ENCODE peak calls at places on chromosome 22, in six cellular contexts. P is adrenal gland, K is keratinocyte, X is small intestine, Y is uterus, R is fibroblast of lung. G is an unnamed sample.

GRCh38 chr22:41052661-41053490 is 39.5 kb upstream of the EP300 start:
- DNase-seq in P (peak; percentile 20), K (no peak), X (peak; percentile 78), Y (no peak), R (peak; percentile 76), G (no peak)

GRCh38 chr22:25067851-25068421 is 115.4 kb downstream of the KIAA1671 start:
- DNase-seq in P (peak; percentile 84), K (no peak), X (peak; percentile 54), Y (no peak), R (no peak), G (no peak)

GRCh38 chr22:27843441-27843840 is 41.9 kb upstream of the MN1 start:
- DNase-seq in P (no peak), K (no peak), X (no peak), Y (peak; percentile 12), R (no peak), G (no peak)

GRCh38 chr22:31897842-31898241 is 46.5 kb upstream of the YWHAH start:
- DNase-seq in P (no peak), K (no peak), X (no peak), Y (no peak), R (no peak), G (no peak)

GRCh38 chr22:43315687-43316217 is 27.4 kb downstream of the SCUBE1 start:
- DNase-seq in P (no peak), K (no peak), X (no peak), Y (no peak), R (no peak), G (no peak)

GRCh38 chr22:25903294-25903693 is 161.3 kb downstream of the MYO18B start:
- DNase-seq in P (no peak), K (no peak), X (no peak), Y (no peak), R (no peak), G (no peak)

GRCh38 chr22:39839917-39840510 is 53.5 kb downstream of the ENTHD1 start:
- DNase-seq in P (no peak), K (no peak), X (peak; percentile 22), Y (no peak), R (no peak), G (no peak)

GRCh38 chr22:49963647-49964026 is 3.1 kb downstream of the PIM3 start:
- DNase-seq in P (peak; percentile 48), K (no peak), X (no peak), Y (no peak), R (no peak), G (peak; percentile 25)

GRCh38 chr22:32578752-32579151 is 104.1 kb downstream of the FBXO7 start:
- DNase-seq in P (no peak), K (no peak), X (no peak), Y (no peak), R (no peak), G (no peak)

GRCh38 chr22:19495562-19496323 is 16.0 kb downstream of the CDC45 start:
- DNase-seq in P (no peak), K (no peak), X (no peak), Y (no peak), R (no peak), G (no peak)

GRCh38 chr22:38618258-38618657 is 37.9 kb downstream of the FAM227A start:
- DNase-seq in P (no peak), K (no peak), X (no peak), Y (no peak), R (no peak), G (no peak)

GRCh38 chr22:38613588-38613987 is 42.6 kb downstream of the FAM227A start:
- DNase-seq in P (no peak), K (no peak), X (no peak), Y (no peak), R (no peak), G (no peak)

GRCh38 chr22:38612217-38613006 is 42.4 kb upstream of the DMC1 start:
- DNase-seq in P (no peak), K (no peak), X (no peak), Y (no peak), R (no peak), G (peak; percentile 14)

GRCh38 chr22:38611559-38611958 is 41.6 kb upstream of the DMC1 start:
- DNase-seq in P (no peak), K (no peak), X (no peak), Y (no peak), R (no peak), G (no peak)

DNA sequence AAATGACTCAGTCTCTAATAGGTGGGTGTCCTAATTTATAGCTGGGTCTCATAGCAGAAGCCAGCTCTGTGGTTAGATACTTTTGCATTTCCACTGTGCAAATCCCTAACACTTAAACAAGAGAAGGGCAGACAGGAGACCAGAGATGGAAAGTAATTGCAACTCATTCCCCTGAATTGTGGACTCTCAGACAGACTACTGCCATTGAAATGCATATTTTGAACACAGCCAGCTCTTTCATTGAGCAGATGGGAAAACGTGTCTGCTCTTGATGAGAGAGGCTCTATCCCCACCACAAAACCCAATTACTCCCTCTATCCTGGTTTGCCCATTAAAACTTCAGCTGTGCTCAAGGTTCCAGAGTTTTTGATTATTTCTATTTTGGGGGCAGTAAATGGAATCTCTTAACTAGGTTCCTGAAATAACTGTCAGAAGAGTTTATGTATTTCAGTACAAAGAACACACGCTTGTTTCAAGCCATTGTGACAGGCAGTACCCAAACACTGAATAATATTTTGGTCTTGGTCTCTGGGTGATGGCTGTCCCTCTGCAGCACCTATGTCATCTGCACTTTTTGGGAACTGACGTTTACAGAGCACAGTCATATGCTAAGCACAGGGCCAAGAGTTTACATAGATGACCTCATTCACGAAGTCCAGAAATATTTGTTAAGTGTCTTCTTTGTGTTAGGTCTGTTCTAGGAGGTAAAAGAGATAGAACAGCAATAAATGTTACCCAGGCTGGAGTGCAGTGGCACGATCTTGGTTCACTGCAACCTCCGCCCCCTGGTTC is 41.7 kb downstream of the FAM227A start:
- DNase-seq in P (no peak), K (no peak), X (no peak), Y (no peak), R (peak; percentile 36), G (no peak)
- H3K27ac ChIP-seq in P (no peak overlapping the region), K (no peak overlapping the region), X (no peak overlapping the region), Y (no peak overlapping the region), R (no peak overlapping the region), G (peak overlapping the region; percentile 55)

DNA sequence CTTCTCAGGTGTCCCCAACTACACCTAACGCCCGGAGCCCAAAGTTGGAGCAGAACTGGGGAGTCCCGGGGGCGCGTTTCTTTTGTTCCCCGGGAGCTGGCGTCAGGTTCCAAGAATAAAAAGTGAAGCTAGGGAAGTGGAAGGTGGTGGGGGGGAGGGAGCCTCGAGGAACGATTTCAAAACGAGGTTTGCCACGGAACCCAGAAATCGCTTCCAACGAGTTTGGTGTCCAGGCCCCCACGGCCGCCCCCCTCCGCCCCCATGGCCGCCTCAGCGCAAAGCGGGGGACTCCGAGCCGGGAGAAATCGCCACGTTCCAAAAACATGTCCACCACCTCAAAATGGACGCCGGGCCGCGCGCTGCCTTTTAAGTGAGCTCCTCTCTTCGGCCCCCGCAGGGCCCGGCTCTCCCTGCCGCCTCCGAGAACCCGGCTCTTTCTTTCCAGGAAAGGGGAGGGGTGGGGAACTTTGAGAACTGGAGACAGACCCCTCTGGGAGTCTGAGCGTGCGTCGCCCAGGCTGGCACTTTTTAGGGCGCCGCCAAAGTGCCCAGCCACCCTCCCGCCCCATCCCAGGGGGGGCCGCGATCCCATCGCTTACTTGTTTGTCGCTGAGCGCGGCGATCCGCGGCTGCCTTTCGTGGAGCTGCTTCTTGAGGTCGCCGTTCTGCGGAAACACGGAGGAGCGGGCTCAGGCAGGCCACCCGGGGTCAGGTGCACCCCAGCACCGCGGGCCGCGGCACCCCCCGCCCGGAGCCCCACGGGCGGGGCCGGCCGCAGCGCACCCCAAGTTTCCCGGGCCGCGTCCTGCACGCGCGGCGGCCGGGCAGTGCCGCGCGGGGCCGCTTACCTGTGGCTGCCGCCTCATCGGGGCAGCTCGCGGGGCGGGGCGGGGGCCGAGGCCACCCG is 1.6 kb downstream of the PHF21B start:
- DNase-seq in P (peak; percentile 21), K (no peak), X (no peak), Y (peak; percentile 16), R (peak; percentile 15), G (no peak)
- H3K27ac ChIP-seq in P (peak overlapping the region; percentile 82), K (no peak overlapping the region), X (no peak overlapping the region), Y (peak overlapping the region; percentile 90), R (no peak overlapping the region), G (peak overlapping the region; percentile 24)

GRCh38 chr22:42282252-42282942 is 11.9 kb upstream of the TCF20 start:
- DNase-seq in P (no peak), K (no peak), X (peak; percentile 80), Y (no peak), R (no peak), G (no peak)
- H3K27ac ChIP-seq in P (no peak overlapping the region), K (no peak overlapping the region), X (no peak overlapping the region), Y (no peak overlapping the region), R (no peak overlapping the region), G (no peak overlapping the region)

DNA sequence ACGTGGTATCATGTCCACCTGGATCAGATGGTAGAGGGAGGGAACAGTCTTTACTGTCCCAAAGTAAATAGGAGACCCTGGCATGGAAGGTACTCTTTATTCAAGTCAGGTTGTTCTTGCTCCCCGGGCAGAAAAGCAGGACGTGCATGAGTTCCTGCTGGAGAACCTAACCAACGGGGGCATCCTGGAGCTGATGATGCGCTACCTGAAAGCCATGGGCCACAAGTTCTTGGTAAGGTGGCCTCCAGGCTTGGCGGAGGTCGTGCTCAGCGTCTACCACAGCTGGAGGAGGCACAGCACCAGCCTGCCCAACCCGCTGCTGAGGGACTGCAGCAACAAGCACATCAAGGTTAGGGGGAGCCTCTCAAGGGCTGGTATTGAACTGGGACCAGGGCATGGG is 48.7 kb downstream of the CABIN1 start:
- DNase-seq in P (no peak), K (no peak), X (no peak), Y (no peak), R (no peak), G (no peak)
- H3K27ac ChIP-seq in P (no peak overlapping the region), K (no peak overlapping the region), X (no peak overlapping the region), Y (no peak overlapping the region), R (peak overlapping the region; percentile 88), G (peak overlapping the region; percentile 49)

GRCh38 chr22:36339171-36340065 is 48.3 kb downstream of the MYH9 start:
- DNase-seq in P (no peak), K (no peak), X (no peak), Y (no peak), R (peak; percentile 89), G (no peak)

GRCh38 chr22:36343070-36343719 is 44.6 kb downstream of the MYH9 start:
- DNase-seq in P (no peak), K (no peak), X (no peak), Y (no peak), R (no peak), G (no peak)

GRCh38 chr22:36337365-36338130 is 50.2 kb downstream of the MYH9 start:
- DNase-seq in P (no peak), K (no peak), X (no peak), Y (no peak), R (no peak), G (no peak)

GRCh38 chr22:36341640-36342041 is 46.1 kb downstream of the MYH9 start:
- DNase-seq in P (peak; percentile 69), K (no peak), X (no peak), Y (peak; percentile 13), R (no peak), G (no peak)

DNA sequence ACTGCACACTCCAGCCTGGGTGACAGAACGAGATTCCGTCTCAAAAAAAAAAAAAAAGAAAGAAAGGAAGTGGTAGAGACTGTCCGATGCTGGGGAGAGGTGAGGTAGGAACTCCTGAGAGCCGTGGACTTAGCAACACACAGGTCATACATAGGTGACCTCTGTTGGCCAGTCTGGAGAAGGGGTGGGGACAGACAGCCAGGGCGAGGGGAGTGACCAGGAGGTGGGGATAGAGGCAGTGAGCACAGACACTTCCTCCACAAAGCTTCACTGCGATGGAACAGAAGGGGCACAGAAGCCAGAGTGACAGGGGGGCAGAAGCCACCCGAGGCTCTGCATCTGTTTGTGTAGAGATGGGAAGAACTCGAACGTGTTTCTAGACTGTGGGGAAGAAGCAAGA is 47.1 kb downstream of the MYH9 start:
- DNase-seq in P (no peak), K (no peak), X (no peak), Y (no peak), R (no peak), G (no peak)
- H3K27ac ChIP-seq in P (no peak overlapping the region), K (no peak overlapping the region), X (no peak overlapping the region), Y (peak overlapping the region; percentile 100), R (peak overlapping the region; percentile 33), G (peak overlapping the region; percentile 84)